ENCODE peak calls at places on chromosomes 1 and 21, in nine cellular contexts. One of them, this sample, is unnamed. For H3K4me1, the result is how much of the 10 kb centered on the place peaks cover.

GRCh38 chr1:110242731-110243130 is 32.6 kb downstream of the KCNC4 start:
- DNase-seq in CD8-positive, alpha-beta T cell: no peak
- DNase-seq in HCT116: no peak
- DNase-seq in left ventricle myocardium inferior: no peak
- DNase-seq in Karpas-422: no peak
- DNase-seq in tibial nerve: no peak
- DNase-seq in thyroid gland: no peak
- DNase-seq in effector memory CD4-positive, alpha-beta T cell: no peak
- DNase-seq in fibroblast of lung: no peak
- DNase-seq in this sample: no peak

GRCh38 chr1:51915958-51916357 is 37.4 kb upstream of the NRDC start:
- DNase-seq in CD8-positive, alpha-beta T cell: no peak
- DNase-seq in HCT116: no peak
- DNase-seq in left ventricle myocardium inferior: no peak
- DNase-seq in Karpas-422: peak
- DNase-seq in tibial nerve: no peak
- DNase-seq in thyroid gland: no peak
- DNase-seq in effector memory CD4-positive, alpha-beta T cell: no peak
- DNase-seq in fibroblast of lung: no peak
- DNase-seq in this sample: no peak

GRCh38 chr1:200905411-200906052 is 10.8 kb downstream of the INAVA start:
- DNase-seq in CD8-positive, alpha-beta T cell: peak
- DNase-seq in HCT116: no peak
- DNase-seq in left ventricle myocardium inferior: no peak
- DNase-seq in Karpas-422: no peak
- DNase-seq in tibial nerve: no peak
- DNase-seq in thyroid gland: no peak
- DNase-seq in effector memory CD4-positive, alpha-beta T cell: peak
- DNase-seq in fibroblast of lung: peak
- DNase-seq in this sample: no peak

GRCh38 chr1:163060343-163061007 is 8.7 kb upstream of the RGS4 start:
- DNase-seq in CD8-positive, alpha-beta T cell: no peak
- DNase-seq in HCT116: no peak
- DNase-seq in left ventricle myocardium inferior: no peak
- DNase-seq in Karpas-422: no peak
- DNase-seq in tibial nerve: no peak
- DNase-seq in thyroid gland: no peak
- DNase-seq in effector memory CD4-positive, alpha-beta T cell: no peak
- DNase-seq in fibroblast of lung: no peak
- DNase-seq in this sample: no peak

GRCh38 chr21:45291613-45292398 is 4.1 kb upstream of the POFUT2 start:
- DNase-seq in CD8-positive, alpha-beta T cell: no peak
- DNase-seq in HCT116: no peak
- DNase-seq in left ventricle myocardium inferior: no peak
- DNase-seq in Karpas-422: no peak
- DNase-seq in tibial nerve: peak
- DNase-seq in thyroid gland: no peak
- DNase-seq in effector memory CD4-positive, alpha-beta T cell: no peak
- DNase-seq in fibroblast of lung: no peak
- DNase-seq in this sample: no peak

GRCh38 chr1:243409284-243409683 is 153.4 kb downstream of the SDCCAG8 start:
- DNase-seq in CD8-positive, alpha-beta T cell: no peak
- DNase-seq in HCT116: no peak
- DNase-seq in left ventricle myocardium inferior: no peak
- DNase-seq in Karpas-422: peak
- DNase-seq in tibial nerve: no peak
- DNase-seq in thyroid gland: no peak
- DNase-seq in effector memory CD4-positive, alpha-beta T cell: no peak
- DNase-seq in fibroblast of lung: no peak
- DNase-seq in this sample: no peak

GRCh38 chr1:21200767-21201166 is 24.1 kb upstream of the EIF4G3 start:
- DNase-seq in CD8-positive, alpha-beta T cell: no peak
- DNase-seq in HCT116: no peak
- DNase-seq in left ventricle myocardium inferior: no peak
- DNase-seq in Karpas-422: no peak
- DNase-seq in tibial nerve: no peak
- DNase-seq in thyroid gland: no peak
- DNase-seq in effector memory CD4-positive, alpha-beta T cell: no peak
- DNase-seq in fibroblast of lung: peak
- DNase-seq in this sample: no peak

GRCh38 chr1:92817986-92818764 is 13.7 kb upstream of the RPL5 start:
- DNase-seq in CD8-positive, alpha-beta T cell: peak
- DNase-seq in HCT116: peak
- DNase-seq in left ventricle myocardium inferior: no peak
- DNase-seq in Karpas-422: peak
- DNase-seq in tibial nerve: no peak
- DNase-seq in thyroid gland: peak
- DNase-seq in effector memory CD4-positive, alpha-beta T cell: no peak
- DNase-seq in fibroblast of lung: peak
- DNase-seq in this sample: no peak

GRCh38 chr1:101996830-101997485 is at the start of gene OLFM3:
- DNase-seq in CD8-positive, alpha-beta T cell: no peak
- DNase-seq in HCT116: no peak
- DNase-seq in left ventricle myocardium inferior: no peak
- DNase-seq in Karpas-422: no peak
- DNase-seq in tibial nerve: no peak
- DNase-seq in thyroid gland: peak
- DNase-seq in effector memory CD4-positive, alpha-beta T cell: no peak
- DNase-seq in fibroblast of lung: peak
- DNase-seq in this sample: peak

GRCh38 chr21:40901690-40902089 is 54.7 kb upstream of the DSCAM start:
- DNase-seq in CD8-positive, alpha-beta T cell: no peak
- DNase-seq in HCT116: no peak
- DNase-seq in left ventricle myocardium inferior: peak
- DNase-seq in Karpas-422: no peak
- DNase-seq in tibial nerve: no peak
- DNase-seq in thyroid gland: peak
- DNase-seq in effector memory CD4-positive, alpha-beta T cell: no peak
- DNase-seq in fibroblast of lung: no peak
- DNase-seq in this sample: no peak

GRCh38 chr1:176801553-176802020 is 338.6 kb downstream of the PAPPA2 start:
- DNase-seq in CD8-positive, alpha-beta T cell: no peak
- DNase-seq in HCT116: no peak
- DNase-seq in left ventricle myocardium inferior: no peak
- DNase-seq in Karpas-422: no peak
- DNase-seq in tibial nerve: no peak
- DNase-seq in thyroid gland: no peak
- DNase-seq in effector memory CD4-positive, alpha-beta T cell: no peak
- DNase-seq in fibroblast of lung: no peak
- DNase-seq in this sample: no peak

GRCh38 chr1:61967750-61968149 is 225.5 kb downstream of the PATJ start:
- DNase-seq in CD8-positive, alpha-beta T cell: no peak
- DNase-seq in HCT116: no peak
- DNase-seq in left ventricle myocardium inferior: no peak
- DNase-seq in Karpas-422: no peak
- DNase-seq in tibial nerve: no peak
- DNase-seq in thyroid gland: no peak
- DNase-seq in effector memory CD4-positive, alpha-beta T cell: no peak
- DNase-seq in fibroblast of lung: no peak
- DNase-seq in this sample: no peak

GRCh38 chr1:39969048-39969447 is 14.1 kb downstream of the MFSD2A start:
- DNase-seq in CD8-positive, alpha-beta T cell: no peak
- DNase-seq in HCT116: no peak
- DNase-seq in left ventricle myocardium inferior: no peak
- DNase-seq in Karpas-422: no peak
- DNase-seq in tibial nerve: no peak
- DNase-seq in thyroid gland: no peak
- DNase-seq in effector memory CD4-positive, alpha-beta T cell: no peak
- DNase-seq in fibroblast of lung: peak
- DNase-seq in this sample: no peak
- H3K4me1 ChIP-seq in CD8-positive, alpha-beta T cell: under half
- H3K4me1 ChIP-seq in HCT116: under half
- H3K4me1 ChIP-seq in left ventricle myocardium inferior: under half
- H3K4me1 ChIP-seq in Karpas-422: under half
- H3K4me1 ChIP-seq in tibial nerve: under half
- H3K4me1 ChIP-seq in thyroid gland: under half
- H3K4me1 ChIP-seq in effector memory CD4-positive, alpha-beta T cell: under half
- H3K4me1 ChIP-seq in fibroblast of lung: under half
- H3K4me1 ChIP-seq in this sample: under half

GRCh38 chr1:184351416-184351975 is 35.3 kb upstream of the C1orf21 start:
- DNase-seq in CD8-positive, alpha-beta T cell: no peak
- DNase-seq in HCT116: no peak
- DNase-seq in left ventricle myocardium inferior: no peak
- DNase-seq in Karpas-422: no peak
- DNase-seq in tibial nerve: no peak
- DNase-seq in thyroid gland: no peak
- DNase-seq in effector memory CD4-positive, alpha-beta T cell: no peak
- DNase-seq in fibroblast of lung: no peak
- DNase-seq in this sample: no peak
- H3K27ac ChIP-seq in CD8-positive, alpha-beta T cell: no peak
- H3K27ac ChIP-seq in HCT116: no peak
- H3K27ac ChIP-seq in left ventricle myocardium inferior: no peak
- H3K27ac ChIP-seq in Karpas-422: no peak
- H3K27ac ChIP-seq in tibial nerve: no peak
- H3K27ac ChIP-seq in thyroid gland: no peak
- H3K27ac ChIP-seq in effector memory CD4-positive, alpha-beta T cell: no peak
- H3K27ac ChIP-seq in fibroblast of lung: no peak
- H3K27ac ChIP-seq in this sample: no peak

GRCh38 chr1:206694151-206694550 is 9.4 kb downstream of the MAPKAPK2 start:
- DNase-seq in CD8-positive, alpha-beta T cell: no peak
- DNase-seq in HCT116: no peak
- DNase-seq in left ventricle myocardium inferior: no peak
- DNase-seq in Karpas-422: no peak
- DNase-seq in tibial nerve: no peak
- DNase-seq in thyroid gland: no peak
- DNase-seq in effector memory CD4-positive, alpha-beta T cell: no peak
- DNase-seq in fibroblast of lung: no peak
- DNase-seq in this sample: no peak

GRCh38 chr1:206693592-206693991 is 8.9 kb downstream of the MAPKAPK2 start:
- DNase-seq in CD8-positive, alpha-beta T cell: no peak
- DNase-seq in HCT116: no peak
- DNase-seq in left ventricle myocardium inferior: no peak
- DNase-seq in Karpas-422: no peak
- DNase-seq in tibial nerve: no peak
- DNase-seq in thyroid gland: peak
- DNase-seq in effector memory CD4-positive, alpha-beta T cell: no peak
- DNase-seq in fibroblast of lung: peak
- DNase-seq in this sample: no peak

GRCh38 chr1:206695751-206696150 is 11.0 kb downstream of the MAPKAPK2 start:
- DNase-seq in CD8-positive, alpha-beta T cell: no peak
- DNase-seq in HCT116: no peak
- DNase-seq in left ventricle myocardium inferior: no peak
- DNase-seq in Karpas-422: no peak
- DNase-seq in tibial nerve: no peak
- DNase-seq in thyroid gland: no peak
- DNase-seq in effector memory CD4-positive, alpha-beta T cell: no peak
- DNase-seq in fibroblast of lung: no peak
- DNase-seq in this sample: no peak

GRCh38 chr1:206693029-206693428 is 8.3 kb downstream of the MAPKAPK2 start:
- DNase-seq in CD8-positive, alpha-beta T cell: no peak
- DNase-seq in HCT116: no peak
- DNase-seq in left ventricle myocardium inferior: peak
- DNase-seq in Karpas-422: no peak
- DNase-seq in tibial nerve: no peak
- DNase-seq in thyroid gland: peak
- DNase-seq in effector memory CD4-positive, alpha-beta T cell: no peak
- DNase-seq in fibroblast of lung: peak
- DNase-seq in this sample: no peak

GRCh38 chr1:206694551-206695124 is 9.9 kb downstream of the MAPKAPK2 start:
- DNase-seq in CD8-positive, alpha-beta T cell: no peak
- DNase-seq in HCT116: no peak
- DNase-seq in left ventricle myocardium inferior: no peak
- DNase-seq in Karpas-422: no peak
- DNase-seq in tibial nerve: no peak
- DNase-seq in thyroid gland: peak
- DNase-seq in effector memory CD4-positive, alpha-beta T cell: no peak
- DNase-seq in fibroblast of lung: no peak
- DNase-seq in this sample: no peak
- H3K4me1 ChIP-seq in CD8-positive, alpha-beta T cell: under half
- H3K4me1 ChIP-seq in HCT116: under half
- H3K4me1 ChIP-seq in left ventricle myocardium inferior: half or more
- H3K4me1 ChIP-seq in Karpas-422: under half
- H3K4me1 ChIP-seq in tibial nerve: under half
- H3K4me1 ChIP-seq in thyroid gland: half or more
- H3K4me1 ChIP-seq in effector memory CD4-positive, alpha-beta T cell: under half
- H3K4me1 ChIP-seq in fibroblast of lung: under half
- H3K4me1 ChIP-seq in this sample: under half

GRCh38 chr1:203028067-203028783 is 1.9 kb downstream of the PPFIA4 start:
- DNase-seq in CD8-positive, alpha-beta T cell: no peak
- DNase-seq in HCT116: no peak
- DNase-seq in left ventricle myocardium inferior: no peak
- DNase-seq in Karpas-422: no peak
- DNase-seq in tibial nerve: no peak
- DNase-seq in thyroid gland: no peak
- DNase-seq in effector memory CD4-positive, alpha-beta T cell: no peak
- DNase-seq in fibroblast of lung: no peak
- DNase-seq in this sample: no peak

GRCh38 chr1:203031467-203031866 is 5.2 kb downstream of the PPFIA4 start:
- DNase-seq in CD8-positive, alpha-beta T cell: no peak
- DNase-seq in HCT116: no peak
- DNase-seq in left ventricle myocardium inferior: no peak
- DNase-seq in Karpas-422: peak
- DNase-seq in tibial nerve: no peak
- DNase-seq in thyroid gland: no peak
- DNase-seq in effector memory CD4-positive, alpha-beta T cell: no peak
- DNase-seq in fibroblast of lung: no peak
- DNase-seq in this sample: no peak

GRCh38 chr1:203026666-203027663 is 674 bp downstream of the PPFIA4 start:
- DNase-seq in CD8-positive, alpha-beta T cell: no peak
- DNase-seq in HCT116: no peak
- DNase-seq in left ventricle myocardium inferior: no peak
- DNase-seq in Karpas-422: no peak
- DNase-seq in tibial nerve: no peak
- DNase-seq in thyroid gland: no peak
- DNase-seq in effector memory CD4-positive, alpha-beta T cell: no peak
- DNase-seq in fibroblast of lung: no peak
- DNase-seq in this sample: no peak

GRCh38 chr1:203028784-203029553 is 2.7 kb downstream of the PPFIA4 start:
- DNase-seq in CD8-positive, alpha-beta T cell: no peak
- DNase-seq in HCT116: no peak
- DNase-seq in left ventricle myocardium inferior: no peak
- DNase-seq in Karpas-422: no peak
- DNase-seq in tibial nerve: no peak
- DNase-seq in thyroid gland: peak
- DNase-seq in effector memory CD4-positive, alpha-beta T cell: no peak
- DNase-seq in fibroblast of lung: no peak
- DNase-seq in this sample: no peak

DNA sequence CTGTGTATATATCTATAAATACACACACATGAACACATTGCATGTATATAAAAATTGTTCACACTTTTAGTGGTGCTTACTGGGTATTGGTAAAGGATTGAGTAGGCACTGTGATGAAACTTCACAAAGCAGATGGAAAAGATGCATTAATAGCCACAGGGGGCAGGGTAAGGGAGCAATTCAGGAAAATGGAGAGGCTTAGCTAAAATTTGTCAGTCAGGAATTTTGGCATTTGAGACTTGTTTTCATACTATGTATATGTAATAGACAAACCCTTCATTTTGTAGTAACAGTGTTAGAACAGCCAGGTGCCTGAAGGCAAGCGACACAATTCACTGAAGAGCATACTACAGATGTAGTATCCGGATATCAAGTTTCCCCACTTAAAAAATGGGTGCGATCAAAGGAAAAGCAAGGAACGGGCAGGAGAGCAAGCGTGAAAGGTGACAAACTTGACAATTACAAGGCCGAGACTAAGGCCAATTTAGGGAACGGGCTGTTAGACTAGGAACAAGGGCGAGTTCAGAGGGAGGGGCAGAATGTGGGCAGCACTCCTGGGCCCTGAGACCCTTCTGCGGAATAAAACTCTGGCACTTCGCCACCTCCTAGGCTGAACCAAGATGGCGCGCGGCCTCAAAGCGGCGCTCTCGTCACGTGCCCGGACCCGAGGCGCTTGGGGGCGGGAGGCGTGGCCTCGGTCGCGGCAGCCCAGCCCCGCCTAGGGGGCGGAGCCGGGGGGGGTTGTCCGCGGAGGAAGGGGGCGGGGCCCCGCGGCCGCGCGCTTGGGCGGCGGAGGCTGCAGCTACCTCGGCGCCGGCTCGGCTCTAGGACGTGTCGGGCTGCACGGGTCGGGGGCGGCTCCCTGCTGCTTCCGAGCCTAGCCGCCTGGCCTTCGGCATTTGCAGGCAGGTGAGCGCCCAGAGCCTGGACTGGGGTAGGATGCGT is at the start of gene PPFIA4:
- DNase-seq in CD8-positive, alpha-beta T cell: peak
- DNase-seq in HCT116: peak
- DNase-seq in left ventricle myocardium inferior: peak
- DNase-seq in Karpas-422: no peak
- DNase-seq in tibial nerve: peak
- DNase-seq in thyroid gland: peak
- DNase-seq in effector memory CD4-positive, alpha-beta T cell: peak
- DNase-seq in fibroblast of lung: peak
- DNase-seq in this sample: no peak
- H3K27ac ChIP-seq in CD8-positive, alpha-beta T cell: peak
- H3K27ac ChIP-seq in HCT116: peak
- H3K27ac ChIP-seq in left ventricle myocardium inferior: peak
- H3K27ac ChIP-seq in Karpas-422: no peak
- H3K27ac ChIP-seq in tibial nerve: peak
- H3K27ac ChIP-seq in thyroid gland: peak
- H3K27ac ChIP-seq in effector memory CD4-positive, alpha-beta T cell: peak
- H3K27ac ChIP-seq in fibroblast of lung: no peak
- H3K27ac ChIP-seq in this sample: no peak